ENCODE peak calls at places on chromosomes 13 and 19, in nine cellular contexts. A is amniotic stem cell; R is heart left ventricle; Q is NCI-H1436; T is stimulated activated effector memory CD8-positive, alpha-beta T cell treated with anti-CD3 and anti-CD28 coated beads, Interleukin-12 subunit alpha, Interleukin-12 subunit beta, amount 100 ng/mL, for 72 hours; U is GM04504; N is activated CD4-positive, CD25-positive, alpha-beta regulatory T cell treated with anti-CD3 and anti-CD28 coated beads, Interleukin-2, amount 50 U/mL, for 16 hours; L is SW480; I is H54. O is an unnamed sample.

GRCh38 chr19:35347171-35347929 is at the start of gene FFAR1:
- DNase-seq in A (no peak), R (no peak), Q (no peak), T (no peak), U (no peak), N (no peak), L (no peak), I (no peak), O (no peak)

GRCh38 chr13:100561599-100562204 is 26.9 kb downstream of the GGACT start:
- DNase-seq in A (no peak), R (no peak), Q (no peak), T (no peak), U (no peak), N (no peak), L (no peak), I (no peak), O (no peak)

GRCh38 chr19:34181111-34181864 is 9.0 kb downstream of the LSM14A start:
- DNase-seq in A (no peak), R (no peak), Q (no peak), T (no peak), U (no peak), N (no peak), L (no peak), I (no peak), O (no peak)

GRCh38 chr13:45879666-45880065 is 28.1 kb upstream of the SIAH3 start:
- DNase-seq in A (no peak), R (peak; percentile 82), Q (no peak), T (no peak), U (no peak), N (no peak), L (peak; percentile 6), I (no peak), O (no peak)

GRCh38 chr19:12194827-12195500 is 32.1 kb downstream of the ZNF136 start:
- DNase-seq in A (peak; percentile 11), R (peak; percentile 92), Q (no peak), T (no peak), U (no peak), N (peak; percentile 40), L (no peak), I (no peak), O (peak; percentile 35)

GRCh38 chr19:2743099-2743498 is 3.3 kb upstream of the SLC39A3 start:
- DNase-seq in A (no peak), R (no peak), Q (no peak), T (no peak), U (no peak), N (no peak), L (no peak), I (no peak), O (no peak)

GRCh38 chr13:62793850-62794249 is 1378.2 kb upstream of the PCDH20 start:
- DNase-seq in A (no peak), R (no peak), Q (no peak), T (no peak), U (no peak), N (no peak), L (no peak), I (no peak), O (no peak)

GRCh38 chr19:46785054-46785979 is 3.1 kb downstream of the SLC1A5 start:
- DNase-seq in A (no peak), R (no peak), Q (no peak), T (no peak), U (no peak), N (no peak), L (no peak), I (no peak), O (no peak)

GRCh38 chr19:42276821-42277220 is 7.8 kb downstream of the CIC start:
- DNase-seq in A (no peak), R (no peak), Q (no peak), T (no peak), U (no peak), N (no peak), L (no peak), I (no peak), O (no peak)

GRCh38 chr13:64371045-64371444 is 2859.1 kb downstream of the PCDH9 start:
- DNase-seq in A (no peak), R (no peak), Q (no peak), T (no peak), U (no peak), N (no peak), L (no peak), I (peak; percentile 23), O (no peak)

GRCh38 chr13:103187621-103188020 is 121.4 kb upstream of the SLC10A2 start:
- DNase-seq in A (no peak), R (no peak), Q (no peak), T (no peak), U (no peak), N (no peak), L (no peak), I (no peak), O (no peak)

GRCh38 chr13:25738797-25739196 is 313.0 kb downstream of the SHISA2 start:
- DNase-seq in A (no peak), R (no peak), Q (no peak), T (no peak), U (no peak), N (no peak), L (no peak), I (no peak), O (no peak)

GRCh38 chr19:3108775-3109174 is 14.6 kb downstream of the GNA11 start:
- DNase-seq in A (peak; percentile 16), R (peak; percentile 69), Q (peak; percentile 44), T (peak; percentile 59), U (no peak), N (peak; percentile 53), L (peak; percentile 30), I (peak; percentile 79), O (peak; percentile 70)

GRCh38 chr13:101875717-101876393 is 423.4 kb downstream of the ITGBL1 start:
- DNase-seq in A (peak; percentile 21), R (no peak), Q (peak; percentile 74), T (no peak), U (no peak), N (no peak), L (peak; percentile 96), I (peak; percentile 5), O (peak; percentile 93)

GRCh38 chr19:38383184-38383583 is 4.7 kb downstream of the GGN start:
- DNase-seq in A (no peak), R (no peak), Q (no peak), T (no peak), U (no peak), N (no peak), L (no peak), I (no peak), O (no peak)

GRCh38 chr19:53195265-53195879 is 2.2 kb upstream of the ZNF665 start:
- DNase-seq in A (peak; percentile 18), R (peak; percentile 79), Q (peak; percentile 77), T (peak; percentile 38), U (peak; percentile 64), N (peak; percentile 48), L (peak; percentile 73), I (peak; percentile 73), O (peak; percentile 55)

GRCh38 chr13:110915874-110916670 is 1.2 kb upstream of the ANKRD10 start:
- DNase-seq in A (no peak), R (no peak), Q (no peak), T (no peak), U (peak; percentile 36), N (no peak), L (peak; percentile 35), I (no peak), O (no peak)

GRCh38 chr13:92436927-92437326 is 789.7 kb upstream of the GPC6 start:
- DNase-seq in A (no peak), R (no peak), Q (no peak), T (no peak), U (no peak), N (no peak), L (no peak), I (no peak), O (no peak)

GRCh38 chr13:61002686-61003085 is 413.0 kb downstream of the PCDH20 start:
- DNase-seq in A (no peak), R (no peak), Q (no peak), T (no peak), U (no peak), N (no peak), L (no peak), I (no peak), O (no peak)

GRCh38 chr19:1574763-1575162 is 6.6 kb upstream of the MEX3D start:
- DNase-seq in A (no peak), R (peak; percentile 23), Q (no peak), T (no peak), U (no peak), N (no peak), L (no peak), I (no peak), O (no peak)

GRCh38 chr13:109610517-109610916 is 175.9 kb downstream of the IRS2 start:
- DNase-seq in A (no peak), R (peak; percentile 51), Q (peak; percentile 21), T (peak; percentile 3), U (no peak), N (no peak), L (peak; percentile 23), I (peak; percentile 19), O (peak; percentile 33)

GRCh38 chr19:5343848-5344247 is 3.2 kb upstream of the PTPRS start:
- DNase-seq in A (no peak), R (no peak), Q (no peak), T (no peak), U (peak; percentile 70), N (no peak), L (peak; percentile 34), I (no peak), O (no peak)

GRCh38 chr13:110426745-110427144 is 119.7 kb downstream of the COL4A2 start:
- DNase-seq in A (no peak), R (no peak), Q (no peak), T (no peak), U (no peak), N (no peak), L (no peak), I (no peak), O (no peak)

GRCh38 chr13:45602183-45602582 is 13.4 kb downstream of the ERICH6B start:
- DNase-seq in A (no peak), R (no peak), Q (no peak), T (no peak), U (no peak), N (no peak), L (no peak), I (no peak), O (no peak)

GRCh38 chr19:53394522-53394973 is 401 bp upstream of the ZNF765 start:
- DNase-seq in A (no peak), R (peak; percentile 80), Q (no peak), T (no peak), U (peak; percentile 33), N (no peak), L (no peak), I (peak; percentile 64), O (peak; percentile 80)

GRCh38 chr13:20170931-20171330 is 10.1 kb upstream of the GJA3 start:
- DNase-seq in A (no peak), R (no peak), Q (no peak), T (no peak), U (no peak), N (no peak), L (no peak), I (no peak), O (no peak)

GRCh38 chr19:3821857-3822364 is 35.7 kb upstream of the MATK start:
- DNase-seq in A (no peak), R (peak; percentile 68), Q (peak; percentile 19), T (peak; percentile 99), U (no peak), N (peak; percentile 66), L (no peak), I (peak; percentile 61), O (peak; percentile 45)

GRCh38 chr13:41696163-41697003 is 239.0 kb downstream of the RGCC start:
- DNase-seq in A (peak; percentile 41), R (no peak), Q (no peak), T (no peak), U (no peak), N (no peak), L (peak; percentile 81), I (no peak), O (peak; percentile 37)

GRCh38 chr13:48210178-48210577 is 22.8 kb upstream of the ITM2B start:
- DNase-seq in A (peak; percentile 31), R (no peak), Q (no peak), T (no peak), U (no peak), N (no peak), L (no peak), I (no peak), O (no peak)

GRCh38 chr13:50526771-50527567 is 316.5 kb downstream of the DLEU7 start:
- DNase-seq in A (no peak), R (peak; percentile 34), Q (no peak), T (no peak), U (no peak), N (no peak), L (no peak), I (no peak), O (no peak)

GRCh38 chr13:85828094-85828684 is 29.0 kb upstream of the SLITRK6 start:
- DNase-seq in A (no peak), R (no peak), Q (peak; percentile 17), T (no peak), U (peak; percentile 1), N (no peak), L (peak; percentile 4), I (no peak), O (no peak)

O was measured in SJCRH30.